ENCODE peak calls at places on chromosomes 11 and 22, in six cellular contexts. B is uterus; C is small intestine; Q is effector memory CD8-positive, alpha-beta T cell; U is stimulated activated CD4-positive, alpha-beta T cell treated with anti-CD3 and anti-CD28 coated beads, Interleukin-2, amount 100 ng/mL, for 24 hours; T is stomach. F is an unnamed sample.
A peak's percentile ranks its signal among the peaks of the same experiment; 100 is the strongest.

GRCh38 chr11:116192509-116193206 is 580.1 kb downstream of the BUD13 start:
- DNase-seq in C (peak; percentile 12), U (no peak), T (no peak), B (no peak), Q (no peak), F (no peak)

GRCh38 chr11:30351061-30351460 is 28.2 kb downstream of the ARL14EP start:
- DNase-seq in B (no peak), Q (no peak), T (no peak), C (no peak), U (no peak), F (no peak)

GRCh38 chr11:47330002-47330911 is 22.2 kb downstream of the MYBPC3 start:
- DNase-seq in Q (no peak), B (no peak), T (peak; percentile 64), C (peak; percentile 6), U (no peak), F (no peak)

GRCh38 chr11:8930456-8931175 is 2.1 kb downstream of the C11orf16 start:
- DNase-seq in T (no peak), B (no peak), C (no peak), Q (no peak), U (no peak), F (no peak)

GRCh38 chr11:75468534-75469340 is 35.7 kb upstream of the KLHL35 start:
- DNase-seq in U (no peak), B (peak; percentile 92), Q (no peak), C (no peak), T (peak; percentile 33), F (no peak)

GRCh38 chr11:28144808-28145207 is 36.6 kb downstream of the METTL15 start:
- DNase-seq in C (peak; percentile 12), T (no peak), B (no peak), U (no peak), Q (no peak), F (no peak)

GRCh38 chr11:2564008-2564530 is 119.3 kb downstream of the KCNQ1 start:
- DNase-seq in Q (no peak), C (no peak), T (no peak), U (no peak), B (no peak), F (no peak)

GRCh38 chr22:32736746-32737145 is 64.8 kb upstream of the TIMP3 start:
- DNase-seq in U (no peak), T (no peak), C (no peak), Q (no peak), B (no peak), F (no peak)

GRCh38 chr11:87082590-87082989 is 44.9 kb downstream of the TMEM135 start:
- DNase-seq in C (no peak), B (no peak), Q (no peak), T (no peak), U (no peak), F (no peak)

GRCh38 chr22:27063841-27064240 is 406.5 kb downstream of the MIAT start:
- DNase-seq in U (no peak), B (no peak), T (no peak), Q (no peak), C (no peak), F (no peak)

GRCh38 chr11:124415356-124415923 is 9.2 kb downstream of the OR8B4 start:
- DNase-seq in Q (no peak), T (no peak), B (no peak), C (no peak), U (no peak), F (no peak)

GRCh38 chr11:8604078-8604723 is 10.2 kb upstream of the STK33 start:
- DNase-seq in T (peak; percentile 58), C (peak; percentile 79), U (peak; percentile 57), Q (no peak), B (peak; percentile 74), F (peak; percentile 69)

GRCh38 chr11:31870609-31871309 is 59.6 kb upstream of the PAX6 start:
- DNase-seq in C (peak; percentile 36), T (peak; percentile 50), B (no peak), Q (no peak), U (peak; percentile 36), F (peak; percentile 37)

F was measured in colonic mucosa.